ENCODE peak calls at places on chromosomes 7 and 10, in eight cellular contexts. Y is ovary; M is breast epithelium; Z is CD4-positive, alpha-beta T cell; N is OCI-LY7; C is body of pancreas; O is hepatocyte; F is endothelial cell of umbilical vein. I is an unnamed sample.

GRCh38 chr10:59079386-59080226 is 96.8 kb upstream of the PHYHIPL start:
- DNase-seq in Y (no peak), M (no peak), Z (no peak), N (no peak), C (no peak), O (no peak), F (peak), I (no peak)

GRCh38 chr10:110327262-110327914 is 22.7 kb upstream of the SMNDC1 start:
- DNase-seq in Y (no peak), M (no peak), Z (no peak), N (no peak), C (no peak), O (peak), F (no peak), I (no peak)

GRCh38 chr10:69769395-69769989 is 32.2 kb upstream of the COL13A1 start:
- DNase-seq in Y (no peak), M (no peak), Z (no peak), N (no peak), C (peak), O (peak), F (peak), I (no peak)

GRCh38 chr7:137151056-137151731 is 192.3 kb downstream of the PTN start:
- DNase-seq in Y (no peak), M (no peak), Z (no peak), N (no peak), C (no peak), O (peak), F (no peak), I (no peak)

GRCh38 chr7:46454796-46455195 is 533.7 kb upstream of the IGFBP3 start:
- DNase-seq in Y (no peak), M (no peak), Z (no peak), N (no peak), C (no peak), O (no peak), F (no peak), I (no peak)

GRCh38 chr7:2523941-2524807 is 4.6 kb downstream of the LFNG start:
- DNase-seq in Y (peak), M (peak), Z (no peak), N (no peak), C (peak), O (peak), F (peak), I (peak)

GRCh38 chr10:100341953-100342626 is 4.9 kb upstream of the SCD start:
- DNase-seq in Y (peak), M (peak), Z (peak), N (peak), C (peak), O (peak), F (peak), I (no peak)

GRCh38 chr7:137241655-137242054 is 101.9 kb downstream of the PTN start:
- DNase-seq in Y (no peak), M (no peak), Z (no peak), N (no peak), C (no peak), O (no peak), F (no peak), I (no peak)

GRCh38 chr7:25731035-25731880 is 420.7 kb upstream of the NFE2L3 start:
- DNase-seq in Y (no peak), M (no peak), Z (no peak), N (no peak), C (no peak), O (no peak), F (no peak), I (no peak)

GRCh38 chr10:1202343-1202742 is 146.2 kb downstream of the WDR37 start:
- DNase-seq in Y (no peak), M (no peak), Z (no peak), N (no peak), C (no peak), O (no peak), F (no peak), I (no peak)

GRCh38 chr7:72411419-72411818 is 719 bp downstream of the CALN1 start:
- DNase-seq in Y (no peak), M (no peak), Z (no peak), N (no peak), C (no peak), O (no peak), F (no peak), I (no peak)

GRCh38 chr10:60898372-60898771 is 45.6 kb downstream of the RHOBTB1 start:
- DNase-seq in Y (no peak), M (no peak), Z (no peak), N (no peak), C (no peak), O (no peak), F (no peak), I (no peak)

GRCh38 chr7:1787681-1788235 is 117.7 kb downstream of the ELFN1 start:
- DNase-seq in Y (no peak), M (no peak), Z (no peak), N (no peak), C (no peak), O (no peak), F (no peak), I (no peak)

GRCh38 chr10:29807407-29807806 is 172.6 kb upstream of the SVIL start:
- DNase-seq in Y (no peak), M (no peak), Z (no peak), N (no peak), C (no peak), O (no peak), F (peak), I (no peak)

GRCh38 chr10:77390481-77390891 is 247.1 kb downstream of the KCNMA1 start:
- DNase-seq in Y (no peak), M (peak), Z (no peak), N (no peak), C (peak), O (no peak), F (no peak), I (no peak)

GRCh38 chr10:21173964-21174669 is 277.0 kb upstream of the NEBL start:
- DNase-seq in Y (peak), M (peak), Z (peak), N (no peak), C (peak), O (peak), F (no peak), I (peak)

GRCh38 chr7:26363465-26363864 is 71.8 kb downstream of the SNX10 start:
- DNase-seq in Y (no peak), M (no peak), Z (no peak), N (no peak), C (no peak), O (no peak), F (no peak), I (no peak)

GRCh38 chr7:123916240-123916724 is 8.8 kb upstream of the SPAM1 start:
- DNase-seq in Y (no peak), M (no peak), Z (no peak), N (peak), C (no peak), O (peak), F (peak), I (no peak)

GRCh38 chr7:111026806-111027205 is 64.1 kb upstream of the LRRN3 start:
- DNase-seq in Y (no peak), M (no peak), Z (no peak), N (no peak), C (no peak), O (no peak), F (no peak), I (no peak)

GRCh38 chr7:133535308-133535707 is 282.4 kb downstream of the EXOC4 start:
- DNase-seq in Y (no peak), M (no peak), Z (no peak), N (no peak), C (no peak), O (peak), F (no peak), I (no peak)

GRCh38 chr7:20828947-20829346 is 42.3 kb upstream of the SP8 start:
- DNase-seq in Y (no peak), M (no peak), Z (no peak), N (peak), C (no peak), O (no peak), F (no peak), I (no peak)

GRCh38 chr10:96421995-96422394 is 63.2 kb upstream of the OPALIN start:
- DNase-seq in Y (no peak), M (no peak), Z (no peak), N (no peak), C (no peak), O (no peak), F (no peak), I (no peak)

GRCh38 chr7:100965723-100966541 is 3.4 kb upstream of the MUC12 start:
- DNase-seq in Y (peak), M (peak), Z (peak), N (peak), C (peak), O (peak), F (peak), I (no peak)

GRCh38 chr10:69303632-69304035 is 25.3 kb downstream of the HK1 start:
- DNase-seq in Y (no peak), M (no peak), Z (no peak), N (no peak), C (no peak), O (no peak), F (no peak), I (no peak)

GRCh38 chr7:918118-918425 is 36.4 kb downstream of the ADAP1 start:
- DNase-seq in Y (no peak), M (no peak), Z (no peak), N (no peak), C (peak), O (no peak), F (no peak), I (no peak)

GRCh38 chr10:129424978-129425377 is 42.1 kb upstream of the MGMT start:
- DNase-seq in Y (no peak), M (no peak), Z (no peak), N (no peak), C (peak), O (no peak), F (no peak), I (no peak)

GRCh38 chr10:71212249-71213126 is at the start of gene UNC5B:
- DNase-seq in Y (peak), M (peak), Z (peak), N (peak), C (peak), O (peak), F (peak), I (peak)

GRCh38 chr7:77327067-77327931 is 88.8 kb downstream of the GSAP start:
- DNase-seq in Y (no peak), M (peak), Z (no peak), N (no peak), C (peak), O (peak), F (peak), I (no peak)

GRCh38 chr10:6009159-6009558 is 31.8 kb upstream of the IL15RA start:
- DNase-seq in Y (no peak), M (no peak), Z (no peak), N (no peak), C (no peak), O (no peak), F (no peak), I (no peak)

GRCh38 chr7:100826546-100827329 is 585 bp downstream of the EPHB4 start:
- DNase-seq in Y (peak), M (no peak), Z (no peak), N (no peak), C (peak), O (no peak), F (peak), I (no peak)

GRCh38 chr7:26153823-26154783 is 2.1 kb downstream of the NFE2L3 start:
- DNase-seq in Y (no peak), M (no peak), Z (no peak), N (peak), C (peak), O (no peak), F (peak), I (no peak)

GRCh38 chr7:27863866-27864265 is 123.9 kb downstream of the TAX1BP1 start:
- DNase-seq in Y (no peak), M (peak), Z (no peak), N (no peak), C (no peak), O (no peak), F (no peak), I (no peak)

GRCh38 chr7:105910172-105910571 is 33.8 kb upstream of the ATXN7L1 start:
- DNase-seq in Y (no peak), M (no peak), Z (no peak), N (no peak), C (no peak), O (no peak), F (no peak), I (no peak)

GRCh38 chr10:71902351-71902750 is 51.3 kb upstream of the PSAP start:
- DNase-seq in Y (no peak), M (no peak), Z (no peak), N (no peak), C (no peak), O (no peak), F (no peak), I (no peak)

GRCh38 chr7:137399827-137400823 is 56.6 kb upstream of the PTN start:
- DNase-seq in Y (no peak), M (no peak), Z (no peak), N (no peak), C (no peak), O (no peak), F (no peak), I (no peak)

GRCh38 chr7:44103566-44103940 is 592 bp upstream of the AEBP1 start:
- DNase-seq in Y (no peak), M (no peak), Z (no peak), N (no peak), C (no peak), O (no peak), F (no peak), I (no peak)

GRCh38 chr7:103447073-103447960 is 1.3 kb upstream of the SLC26A5 start:
- DNase-seq in Y (no peak), M (no peak), Z (no peak), N (peak), C (peak), O (peak), F (peak), I (no peak)

GRCh38 chr7:103445228-103446020 is 583 bp downstream of the SLC26A5 start:
- DNase-seq in Y (no peak), M (no peak), Z (no peak), N (no peak), C (no peak), O (peak), F (peak), I (no peak)

GRCh38 chr7:103446046-103446520 is at the start of gene SLC26A5:
- DNase-seq in Y (no peak), M (no peak), Z (no peak), N (no peak), C (peak), O (peak), F (no peak), I (no peak)
- H3K27ac ChIP-seq in Y (no peak), M (peak), Z (no peak), N (no peak), C (no peak), O (no peak), F (no peak), I (no peak)

GRCh38 chr10:86790394-86790793 is 34.0 kb downstream of the BMPR1A start:
- DNase-seq in Y (no peak), M (no peak), Z (no peak), N (no peak), C (no peak), O (no peak), F (no peak), I (no peak)

GRCh38 chr10:86785021-86785420 is 28.6 kb downstream of the BMPR1A start:
- DNase-seq in Y (no peak), M (no peak), Z (no peak), N (no peak), C (no peak), O (no peak), F (no peak), I (no peak)

GRCh38 chr10:86786368-86786767 is 29.9 kb downstream of the BMPR1A start:
- DNase-seq in Y (no peak), M (no peak), Z (no peak), N (no peak), C (no peak), O (no peak), F (no peak), I (no peak)

GRCh38 chr10:86782691-86783418 is 26.4 kb downstream of the BMPR1A start:
- DNase-seq in Y (no peak), M (no peak), Z (no peak), N (no peak), C (no peak), O (no peak), F (no peak), I (no peak)

GRCh38 chr10:86785968-86786367 is 29.5 kb downstream of the BMPR1A start:
- DNase-seq in Y (no peak), M (no peak), Z (no peak), N (no peak), C (no peak), O (no peak), F (no peak), I (no peak)
- H3K27ac ChIP-seq in Y (no peak), M (peak), Z (no peak), N (no peak), C (peak), O (peak), F (no peak), I (no peak)

GRCh38 chr10:11161910-11162309 is 144.2 kb downstream of the CELF2 start:
- DNase-seq in Y (no peak), M (no peak), Z (no peak), N (no peak), C (no peak), O (no peak), F (no peak), I (no peak)
- H3K27ac ChIP-seq in Y (no peak), M (no peak), Z (peak), N (no peak), C (no peak), O (no peak), F (no peak), I (no peak)

DNA sequence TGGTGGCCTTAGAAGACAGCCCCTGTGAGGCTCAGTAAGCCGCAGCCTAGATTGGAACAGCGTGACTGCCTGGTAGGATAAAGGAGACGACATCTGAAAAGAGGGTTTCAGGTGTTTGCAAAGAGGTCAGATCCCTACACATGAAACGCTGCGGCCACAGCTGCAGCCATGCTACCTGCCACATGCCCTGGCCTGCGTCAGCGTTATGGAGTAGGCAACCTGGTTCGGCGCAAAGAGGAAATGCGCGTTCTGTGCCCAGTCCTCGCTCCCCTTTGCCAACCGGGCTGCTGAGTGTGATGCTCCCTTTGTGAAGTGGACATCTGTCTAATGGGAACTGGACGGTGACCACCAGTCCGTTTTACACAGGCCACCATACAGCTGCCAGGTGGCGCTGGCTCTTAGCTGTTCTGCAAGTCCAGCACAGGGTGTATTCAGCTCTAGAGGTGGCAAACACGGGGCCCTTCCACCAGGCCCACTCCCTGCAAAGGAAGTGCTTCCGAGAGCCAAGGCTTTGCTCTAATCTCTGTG is 160.3 kb downstream of the CELF2 start:
- DNase-seq in Y (no peak), M (no peak), Z (no peak), N (no peak), C (no peak), O (no peak), F (no peak), I (no peak)
- H3K27ac ChIP-seq in Y (no peak), M (peak), Z (peak), N (peak), C (no peak), O (peak), F (no peak), I (peak)

DNA sequence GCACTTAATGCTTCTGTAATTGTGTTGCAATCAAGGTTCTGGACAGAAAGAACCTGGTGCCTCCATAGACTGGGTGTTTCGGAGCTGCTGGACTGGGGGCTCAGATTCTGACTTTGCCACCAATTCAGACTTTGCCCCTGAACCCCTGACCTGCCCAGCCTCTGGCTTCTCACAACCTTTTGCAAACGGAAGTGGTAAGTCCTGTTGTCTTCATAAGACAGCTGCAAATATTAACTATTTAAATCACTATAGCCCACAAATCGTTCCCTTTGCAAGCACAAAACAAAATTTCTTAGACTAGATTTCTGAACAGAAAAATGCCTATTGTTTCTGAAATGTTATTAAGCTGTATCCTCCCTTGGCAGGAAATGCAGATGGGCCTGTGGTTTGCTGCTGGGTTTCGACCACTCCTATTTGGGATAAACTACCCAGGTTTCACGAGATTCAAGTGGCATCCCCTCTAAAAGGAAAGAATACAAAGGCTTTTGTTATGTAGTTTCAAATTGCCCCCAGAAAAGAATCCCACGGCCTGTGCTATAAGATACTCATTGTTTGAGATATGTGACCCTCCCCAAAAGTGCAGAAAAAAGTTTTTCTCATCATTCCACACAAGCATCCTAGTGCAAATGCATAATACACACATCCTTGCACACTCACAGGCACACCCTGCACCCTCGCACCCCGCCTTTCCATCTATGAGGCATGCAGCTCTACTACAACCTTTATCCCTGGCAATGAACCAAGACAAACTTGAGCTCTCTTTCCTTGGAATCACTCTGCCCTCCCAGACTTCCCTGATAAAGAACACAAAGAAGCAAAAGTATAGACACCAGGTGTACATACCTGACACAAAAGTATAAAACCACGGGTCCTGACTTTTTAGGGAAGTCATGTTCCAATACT is 209.1 kb downstream of the PRPF18 start:
- DNase-seq in Y (no peak), M (no peak), Z (no peak), N (peak), C (no peak), O (no peak), F (no peak), I (no peak)
- H3K27ac ChIP-seq in Y (no peak), M (no peak), Z (peak), N (peak), C (no peak), O (no peak), F (no peak), I (no peak)

DNA sequence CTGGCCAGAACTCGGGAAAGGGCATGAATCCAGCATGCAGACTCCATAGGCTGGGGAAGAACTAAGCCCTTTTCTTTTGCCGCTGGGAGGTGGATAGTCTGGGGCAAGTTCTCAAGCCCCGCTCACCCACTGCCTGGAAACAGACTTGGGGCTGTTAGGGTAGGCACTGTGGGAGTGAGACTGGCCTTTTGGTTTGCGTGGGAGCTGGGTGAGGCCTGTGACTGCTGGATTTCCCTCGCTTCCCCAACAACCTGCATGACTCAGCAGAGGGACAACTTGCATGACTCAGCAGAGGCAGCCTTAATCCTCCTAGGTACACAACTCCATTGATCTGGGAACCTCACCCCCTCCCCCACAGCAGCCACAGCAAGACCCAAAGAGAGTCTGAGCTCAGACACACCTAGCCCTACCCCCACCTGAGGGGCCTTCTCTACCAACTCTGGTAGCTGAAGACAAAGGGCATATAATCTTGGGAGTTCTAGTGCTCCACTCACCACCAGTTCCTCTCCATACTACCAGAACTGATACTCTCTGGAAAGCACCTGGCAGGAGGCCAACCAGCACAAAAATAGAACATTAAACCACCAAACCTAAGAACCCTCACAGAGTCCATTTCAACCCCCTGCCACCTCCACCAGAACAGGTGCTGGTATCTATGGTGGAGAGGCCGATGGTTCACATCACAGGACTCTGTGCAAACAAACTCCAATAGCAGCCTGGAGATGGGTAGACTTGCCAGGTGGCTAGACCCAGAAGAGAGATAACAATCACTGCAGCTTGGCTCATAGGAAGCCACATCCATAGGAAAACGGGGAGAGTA is 81.4 kb upstream of the LAMB4 start:
- DNase-seq in Y (no peak), M (no peak), Z (no peak), N (no peak), C (peak), O (no peak), F (peak), I (no peak)
- H3K27ac ChIP-seq in Y (no peak), M (no peak), Z (no peak), N (no peak), C (no peak), O (no peak), F (peak), I (no peak)